ENCODE peak calls at places on chromosomes 6 and 20, in four cellular contexts. H is GM12878, V is HepG2, F is K562. E is an unnamed sample. For H3K4me1, the result is how much of the 10 kb centered on the place peaks cover.

GRCh38 chr20:52305843-52306242 is 114.3 kb upstream of the ZFP64 start:
- DNase-seq in F (no peak), V (no peak), H (no peak), E (no peak)

GRCh38 chr20:38798266-38798665 is 7.2 kb upstream of the PPP1R16B start:
- DNase-seq in F (no peak), H (no peak), V (no peak), E (no peak)

GRCh38 chr20:20480689-20481088 is 112.8 kb downstream of the INSM1 start:
- DNase-seq in V (no peak), F (no peak), H (no peak), E (no peak)

GRCh38 chr20:45987108-45987780 is 15.2 kb upstream of the ZNF335 start:
- DNase-seq in H (no peak), V (peak), F (peak), E (no peak)

GRCh38 chr6:163577404-163577803 is 162.9 kb downstream of the QKI start:
- DNase-seq in V (no peak), F (no peak), H (no peak), E (no peak)

GRCh38 chr6:111858347-111858746 is 14.9 kb downstream of the FYN start:
- DNase-seq in F (no peak), H (no peak), V (no peak), E (no peak)

GRCh38 chr20:57470212-57470522 is 54.8 kb downstream of the CTCFL start:
- DNase-seq in V (no peak), H (no peak), F (no peak), E (no peak)

GRCh38 chr6:93787841-93788240 is 368.5 kb upstream of the EPHA7 start:
- DNase-seq in F (no peak), H (no peak), V (no peak), E (no peak)

GRCh38 chr6:79468116-79468515 is 69.1 kb downstream of the LCA5 start:
- DNase-seq in V (no peak), F (no peak), H (no peak), E (no peak)

GRCh38 chr20:50286609-50287008 is 96.0 kb downstream of the CEBPB start:
- DNase-seq in H (no peak), V (no peak), F (peak), E (no peak)

GRCh38 chr6:158206740-158207451 is 38.7 kb downstream of the GTF2H5 start:
- DNase-seq in H (no peak), V (no peak), F (no peak), E (no peak)

GRCh38 chr20:52083627-52084232 is 107.8 kb downstream of the ZFP64 start:
- DNase-seq in V (peak), H (no peak), F (peak), E (peak)

GRCh38 chr20:408843-409696 is 971 bp downstream of the RBCK1 start:
- DNase-seq in H (no peak), F (no peak), V (no peak), E (no peak)

GRCh38 chr20:58712116-58712822 is 19.7 kb downstream of the NPEPL1 start:
- DNase-seq in H (no peak), V (no peak), F (no peak), E (no peak)

GRCh38 chr6:1335367-1336037 is 23.6 kb downstream of the FOXQ1 start:
- DNase-seq in F (no peak), H (no peak), V (peak), E (no peak)

GRCh38 chr6:136751478-136751956 is 40.8 kb downstream of the MAP3K5 start:
- DNase-seq in V (no peak), H (peak), F (no peak), E (no peak)

GRCh38 chr20:48012401-48012974 is 227.2 kb upstream of the SULF2 start:
- DNase-seq in V (peak), H (no peak), F (peak), E (no peak)

GRCh38 chr6:53192590-53193232 is 44.1 kb upstream of the GCM1 start:
- DNase-seq in V (no peak), F (no peak), H (no peak), E (no peak)

GRCh38 chr6:251920-252319 is 40.4 kb upstream of the DUSP22 start:
- DNase-seq in H (peak), F (no peak), V (no peak), E (no peak)

GRCh38 chr6:341914-342831 is 49.4 kb upstream of the IRF4 start:
- DNase-seq in F (no peak), H (peak), V (no peak), E (no peak)

GRCh38 chr6:80215063-80215462 is 108.6 kb downstream of the BCKDHB start:
- DNase-seq in H (no peak), V (no peak), F (no peak), E (no peak)

GRCh38 chr6:31163922-31164321 is 5.5 kb downstream of the TCF19 start:
- DNase-seq in F (no peak), H (no peak), V (no peak), E (no peak)

GRCh38 chr6:105177521-105177920 is 2.3 kb downstream of the POPDC3 start:
- DNase-seq in F (no peak), H (no peak), V (no peak), E (no peak)

GRCh38 chr6:45369870-45370269 is 7.9 kb downstream of the SUPT3H start:
- DNase-seq in H (no peak), V (no peak), F (no peak), E (no peak)

GRCh38 chr6:18183736-18184135 is 28.5 kb downstream of the KDM1B start:
- DNase-seq in H (no peak), F (no peak), V (no peak), E (no peak)

GRCh38 chr6:75368151-75368779 is 83.7 kb upstream of the TMEM30A start:
- DNase-seq in F (no peak), V (peak), H (no peak), E (no peak)

GRCh38 chr6:92431502-92431901 is 987.9 kb downstream of the EPHA7 start:
- DNase-seq in H (no peak), V (no peak), F (no peak), E (no peak)

DNA sequence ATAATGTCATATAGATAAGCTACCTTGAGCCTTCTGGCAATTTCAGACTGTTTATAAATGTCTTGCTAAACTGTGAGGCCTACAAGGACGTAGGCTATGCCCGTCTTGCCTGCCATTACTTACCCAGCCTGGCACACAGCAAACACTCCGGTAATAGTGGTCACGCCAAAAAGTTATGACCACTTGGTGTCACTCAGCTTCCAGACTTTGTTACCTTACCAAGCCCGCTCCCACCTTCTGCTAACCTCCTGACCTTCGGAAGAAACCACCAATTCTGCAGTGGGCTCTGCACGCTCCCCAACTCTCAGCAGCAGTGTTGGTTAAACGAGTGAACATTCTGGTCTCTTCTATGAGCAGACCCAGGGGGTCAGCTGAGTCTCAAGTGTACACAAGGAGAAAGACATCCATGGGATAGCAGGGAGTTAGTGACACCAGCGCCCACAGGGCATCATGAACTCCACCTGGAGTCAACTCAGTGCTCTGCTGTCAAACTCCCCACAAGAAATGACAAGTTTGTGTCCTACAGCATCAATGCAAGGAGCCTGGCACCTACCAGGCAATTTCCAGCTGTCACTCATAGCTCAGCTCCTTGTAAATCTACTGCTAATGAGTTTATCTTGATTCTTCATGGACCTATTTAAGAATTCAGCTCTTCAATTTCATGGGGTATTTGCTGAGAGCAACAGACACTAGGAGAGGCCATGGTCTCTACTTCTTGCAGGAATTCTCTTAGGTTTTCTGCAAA is 119.9 kb downstream of the TTLL2 start:
- DNase-seq in H (no peak), V (peak), F (no peak), E (no peak)
- H3K4me1 ChIP-seq in H (under half), V (under half), F (under half), E (under half)

DNA sequence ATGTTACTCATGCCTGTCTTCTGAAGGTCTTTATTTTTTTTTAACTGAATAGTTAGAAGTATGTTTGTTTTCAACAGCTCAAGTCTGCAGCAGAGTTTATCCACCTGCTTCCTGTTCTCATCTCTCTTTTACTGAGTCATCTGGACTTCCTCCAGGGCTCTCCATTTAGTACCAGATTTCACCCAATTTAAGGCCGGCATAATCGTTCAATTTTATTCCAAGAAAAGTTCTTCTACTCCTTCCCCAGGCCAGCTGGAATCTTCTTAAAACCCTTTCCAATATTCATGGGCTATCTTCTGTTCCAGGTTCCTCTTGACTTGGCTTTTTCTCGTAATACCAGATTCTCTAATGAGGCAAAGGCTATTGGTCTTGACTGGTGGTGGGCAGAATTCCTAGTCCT is 79.0 kb upstream of the LAMA2 start:
- DNase-seq in V (no peak), F (no peak), H (no peak), E (no peak)
- TF ChIP-seq CBX5 in V (no peak), F (no peak), H (no peak), E (no peak)

DNA sequence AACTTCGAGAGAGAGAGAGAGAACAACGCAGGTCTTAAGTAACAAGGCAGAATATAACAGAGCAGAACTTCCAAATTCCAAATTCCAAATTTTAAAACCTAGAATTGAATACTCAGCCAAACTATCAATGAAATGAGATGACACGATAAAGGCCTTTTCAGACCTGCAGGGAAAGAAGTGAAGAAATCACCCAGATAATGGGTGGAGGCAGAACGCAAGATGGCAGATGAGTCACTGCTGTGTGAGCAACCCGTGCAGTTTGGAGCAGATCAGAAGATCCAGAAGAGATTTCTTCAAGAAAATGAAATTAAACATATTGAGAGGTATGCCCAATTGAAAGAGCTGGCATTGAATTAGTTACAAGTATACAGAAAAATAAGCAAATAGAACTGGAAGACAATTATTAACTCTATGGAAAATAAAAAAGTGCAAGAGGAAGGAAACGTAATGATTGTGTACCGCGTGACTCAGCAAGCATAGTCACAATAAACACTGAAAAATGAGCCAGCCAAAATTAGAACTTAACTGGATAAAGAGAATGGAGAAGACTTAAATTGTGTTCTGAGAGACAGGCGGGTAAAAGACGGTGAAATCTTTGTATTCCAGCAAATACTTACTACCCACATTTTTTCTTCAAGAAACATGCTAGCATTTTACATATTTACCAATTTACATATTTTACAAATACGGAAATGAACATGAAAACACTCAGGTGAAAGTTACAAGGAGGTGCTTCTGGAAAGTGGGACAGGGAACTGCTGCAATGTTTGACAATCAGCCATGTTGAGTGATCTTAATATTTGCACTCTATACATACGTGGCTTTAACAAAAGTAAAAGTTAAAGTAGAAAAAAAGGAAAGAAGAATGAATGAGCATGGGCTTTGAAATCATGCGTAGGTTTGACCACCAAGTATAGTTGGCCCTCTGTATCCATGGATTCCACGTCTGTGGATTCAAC is 87.9 kb upstream of the CDYL start:
- DNase-seq in F (peak), V (no peak), H (no peak), E (no peak)
- H2AFZ ChIP-seq in F (peak), V (no peak), H (no peak), E (no peak)

GRCh38 chr6:109001554-109001953 is 93.1 kb downstream of the SESN1 start:
- DNase-seq in V (no peak), F (no peak), H (no peak), E (no peak)

GRCh38 chr6:108999428-108999827 is 95.2 kb downstream of the SESN1 start:
- DNase-seq in V (no peak), F (no peak), H (no peak), E (no peak)

GRCh38 chr6:109000289-109000688 is 94.4 kb downstream of the SESN1 start:
- DNase-seq in V (no peak), H (no peak), F (no peak), E (no peak)

GRCh38 chr6:108996208-108996607 is 98.4 kb downstream of the SESN1 start:
- DNase-seq in H (no peak), F (no peak), V (no peak), E (no peak)

GRCh38 chr6:108998460-108998859 is 96.2 kb downstream of the SESN1 start:
- DNase-seq in H (no peak), F (no peak), V (no peak), E (no peak)
- H3K4me1 ChIP-seq in H (under half), F (under half), V (under half), E (under half)

E was measured in H1.